ENCODE peak calls at places on chromosome 4, in four cellular contexts. P, Q, U and H are unnamed samples.

GRCh38 chr4:15963568-15963967 is 593 bp upstream of the FGFBP2 start:
- DNase-seq in P (no peak), Q (no peak), U (no peak), H (no peak)

GRCh38 chr4:147772459-147772969 is 40.6 kb downstream of the ARHGAP10 start:
- DNase-seq in P (no peak), Q (no peak), U (no peak), H (no peak)

GRCh38 chr4:85741921-85742591 is 267.1 kb downstream of the ARHGAP24 start:
- DNase-seq in P (peak), Q (peak), U (no peak), H (no peak)

GRCh38 chr4:6767341-6767724 is 15.2 kb upstream of the KIAA0232 start:
- DNase-seq in P (no peak), Q (no peak), U (no peak), H (no peak)

GRCh38 chr4:4558881-4559280 is 17.0 kb upstream of the STX18 start:
- DNase-seq in P (no peak), Q (no peak), U (no peak), H (no peak)

GRCh38 chr4:123587983-123588494 is 191.4 kb downstream of the SPRY1 start:
- DNase-seq in P (peak), Q (no peak), U (no peak), H (peak)

GRCh38 chr4:159697322-159698283 is 594.7 kb downstream of the RAPGEF2 start:
- DNase-seq in P (no peak), Q (no peak), U (no peak), H (no peak)

GRCh38 chr4:25843340-25844097 is 19.3 kb downstream of the SEL1L3 start:
- DNase-seq in P (no peak), Q (peak), U (no peak), H (no peak)

GRCh38 chr4:159551268-159551667 is 448.4 kb downstream of the RAPGEF2 start:
- DNase-seq in P (no peak), Q (no peak), U (no peak), H (no peak)

GRCh38 chr4:183700407-183700806 is 41.3 kb downstream of the TRAPPC11 start:
- DNase-seq in P (no peak), Q (no peak), U (no peak), H (no peak)

GRCh38 chr4:83561381-83561780 is 25.5 kb downstream of the GPAT3 start:
- DNase-seq in P (no peak), Q (no peak), U (no peak), H (no peak)

GRCh38 chr4:2371765-2372487 is 46.5 kb downstream of the ZFYVE28 start:
- DNase-seq in P (no peak), Q (no peak), U (no peak), H (no peak)

GRCh38 chr4:175970072-175970471 is 95.6 kb upstream of the WDR17 start:
- DNase-seq in P (no peak), Q (no peak), U (no peak), H (no peak)